ENCODE peak calls at places on chromosome 9, in six cellular contexts. One of them, this sample, is unnamed.

GRCh38 chr9:86939896-86940295 is 7.4 kb downstream of the GAS1 start:
- DNase-seq in IMR-90: no peak
- DNase-seq in body of pancreas: no peak
- DNase-seq in Peyer's patch: no peak
- DNase-seq in heart left ventricle: no peak
- DNase-seq in adrenal gland: no peak
- DNase-seq in this sample: no peak

GRCh38 chr9:81320909-81321482 is 368.4 kb downstream of the TLE1 start:
- DNase-seq in heart left ventricle: no peak
- DNase-seq in IMR-90: no peak
- DNase-seq in body of pancreas: no peak
- DNase-seq in Peyer's patch: no peak
- DNase-seq in adrenal gland: no peak
- DNase-seq in this sample: no peak

GRCh38 chr9:110828148-110828730 is 159.6 kb downstream of the MUSK start:
- DNase-seq in Peyer's patch: no peak
- DNase-seq in IMR-90: peak; percentile 75
- DNase-seq in adrenal gland: no peak
- DNase-seq in heart left ventricle: peak; percentile 53
- DNase-seq in body of pancreas: peak; percentile 27
- DNase-seq in this sample: peak; percentile 58

GRCh38 chr9:38228331-38229122 is 159.5 kb upstream of the SHB start:
- DNase-seq in heart left ventricle: no peak
- DNase-seq in Peyer's patch: no peak
- DNase-seq in body of pancreas: no peak
- DNase-seq in adrenal gland: no peak
- DNase-seq in IMR-90: no peak
- DNase-seq in this sample: peak; percentile 26

GRCh38 chr9:89874351-89875321 is 269.8 kb downstream of the GADD45G start:
- DNase-seq in body of pancreas: no peak
- DNase-seq in Peyer's patch: peak; percentile 45
- DNase-seq in adrenal gland: peak; percentile 78
- DNase-seq in IMR-90: no peak
- DNase-seq in heart left ventricle: peak; percentile 33
- DNase-seq in this sample: peak; percentile 85

GRCh38 chr9:81125446-81126092 is 563.8 kb downstream of the TLE1 start:
- DNase-seq in IMR-90: peak; percentile 53
- DNase-seq in body of pancreas: no peak
- DNase-seq in Peyer's patch: no peak
- DNase-seq in heart left ventricle: no peak
- DNase-seq in adrenal gland: no peak
- DNase-seq in this sample: no peak

GRCh38 chr9:127361561-127361960 is 35.4 kb upstream of the SLC2A8 start:
- DNase-seq in adrenal gland: peak; percentile 41
- DNase-seq in IMR-90: no peak
- DNase-seq in heart left ventricle: no peak
- DNase-seq in Peyer's patch: peak; percentile 47
- DNase-seq in body of pancreas: no peak
- DNase-seq in this sample: no peak

GRCh38 chr9:38371495-38371894 is 21.0 kb upstream of the ALDH1B1 start:
- DNase-seq in body of pancreas: peak; percentile 70
- DNase-seq in adrenal gland: peak; percentile 63
- DNase-seq in heart left ventricle: no peak
- DNase-seq in IMR-90: peak; percentile 27
- DNase-seq in Peyer's patch: peak; percentile 66
- DNase-seq in this sample: peak; percentile 37

GRCh38 chr9:110538621-110539020 is 40.9 kb downstream of the SVEP1 start:
- DNase-seq in body of pancreas: no peak
- DNase-seq in heart left ventricle: no peak
- DNase-seq in IMR-90: peak; percentile 5
- DNase-seq in adrenal gland: no peak
- DNase-seq in Peyer's patch: no peak
- DNase-seq in this sample: no peak

GRCh38 chr9:438961-439768 is 224.5 kb downstream of the DOCK8 start:
- DNase-seq in body of pancreas: no peak
- DNase-seq in heart left ventricle: no peak
- DNase-seq in adrenal gland: peak; percentile 54
- DNase-seq in Peyer's patch: no peak
- DNase-seq in IMR-90: no peak
- DNase-seq in this sample: peak; percentile 29

GRCh38 chr9:112248722-112249121 is 73.6 kb upstream of the SUSD1 start:
- DNase-seq in IMR-90: peak; percentile 51
- DNase-seq in body of pancreas: no peak
- DNase-seq in heart left ventricle: no peak
- DNase-seq in adrenal gland: no peak
- DNase-seq in Peyer's patch: no peak
- DNase-seq in this sample: no peak

GRCh38 chr9:114643001-114643400 is 14.6 kb downstream of the TEX53 start:
- DNase-seq in body of pancreas: no peak
- DNase-seq in adrenal gland: no peak
- DNase-seq in Peyer's patch: peak; percentile 31
- DNase-seq in IMR-90: no peak
- DNase-seq in heart left ventricle: no peak
- DNase-seq in this sample: no peak

GRCh38 chr9:98087420-98088354 is 31.2 kb downstream of the NANS start:
- DNase-seq in IMR-90: peak; percentile 20
- DNase-seq in Peyer's patch: peak; percentile 64
- DNase-seq in heart left ventricle: peak; percentile 39
- DNase-seq in body of pancreas: peak; percentile 33
- DNase-seq in adrenal gland: peak; percentile 64
- DNase-seq in this sample: no peak

GRCh38 chr9:70049672-70050271 is 6.1 kb downstream of the MAMDC2 start:
- DNase-seq in body of pancreas: peak; percentile 68
- DNase-seq in IMR-90: peak; percentile 55
- DNase-seq in adrenal gland: peak; percentile 86
- DNase-seq in Peyer's patch: peak; percentile 78
- DNase-seq in heart left ventricle: peak; percentile 78
- DNase-seq in this sample: peak; percentile 89

GRCh38 chr9:89750117-89750551 is 145.3 kb downstream of the GADD45G start:
- DNase-seq in body of pancreas: no peak
- DNase-seq in heart left ventricle: peak; percentile 59
- DNase-seq in Peyer's patch: peak; percentile 43
- DNase-seq in adrenal gland: no peak
- DNase-seq in IMR-90: no peak
- DNase-seq in this sample: no peak

GRCh38 chr9:123028973-123029372 is 4.5 kb upstream of the GPR21 start:
- DNase-seq in IMR-90: no peak
- DNase-seq in body of pancreas: no peak
- DNase-seq in adrenal gland: no peak
- DNase-seq in Peyer's patch: no peak
- DNase-seq in heart left ventricle: no peak
- DNase-seq in this sample: no peak

GRCh38 chr9:38109601-38110000 is 40.6 kb upstream of the SHB start:
- DNase-seq in Peyer's patch: no peak
- DNase-seq in body of pancreas: no peak
- DNase-seq in adrenal gland: peak; percentile 42
- DNase-seq in heart left ventricle: no peak
- DNase-seq in IMR-90: no peak
- DNase-seq in this sample: peak; percentile 37

GRCh38 chr9:83220737-83221136 is 157.8 kb upstream of the RASEF start:
- DNase-seq in Peyer's patch: no peak
- DNase-seq in body of pancreas: peak; percentile 75
- DNase-seq in heart left ventricle: no peak
- DNase-seq in IMR-90: peak; percentile 29
- DNase-seq in adrenal gland: no peak
- DNase-seq in this sample: no peak

GRCh38 chr9:79569814-79570448 is 1.8 kb upstream of the TLE4 start:
- DNase-seq in heart left ventricle: no peak
- DNase-seq in adrenal gland: no peak
- DNase-seq in Peyer's patch: no peak
- DNase-seq in IMR-90: peak; percentile 18
- DNase-seq in body of pancreas: no peak
- DNase-seq in this sample: no peak

GRCh38 chr9:129270205-129270604 is 92.1 kb upstream of the IER5L start:
- DNase-seq in body of pancreas: no peak
- DNase-seq in Peyer's patch: peak; percentile 79
- DNase-seq in IMR-90: no peak
- DNase-seq in adrenal gland: no peak
- DNase-seq in heart left ventricle: no peak
- DNase-seq in this sample: no peak

GRCh38 chr9:12972608-12973589 is 198.1 kb downstream of the LURAP1L start:
- DNase-seq in Peyer's patch: no peak
- DNase-seq in body of pancreas: peak; percentile 18
- DNase-seq in heart left ventricle: no peak
- DNase-seq in adrenal gland: no peak
- DNase-seq in IMR-90: no peak
- DNase-seq in this sample: no peak

GRCh38 chr9:16708638-16709435 is 161.6 kb downstream of the BNC2 start:
- DNase-seq in body of pancreas: no peak
- DNase-seq in heart left ventricle: no peak
- DNase-seq in Peyer's patch: no peak
- DNase-seq in IMR-90: peak; percentile 74
- DNase-seq in adrenal gland: no peak
- DNase-seq in this sample: no peak

GRCh38 chr9:127149463-127150390 is 27.3 kb upstream of the ANGPTL2 start:
- DNase-seq in body of pancreas: no peak
- DNase-seq in IMR-90: no peak
- DNase-seq in heart left ventricle: no peak
- DNase-seq in Peyer's patch: no peak
- DNase-seq in adrenal gland: peak; percentile 29
- DNase-seq in this sample: no peak

GRCh38 chr9:98980291-98980690 is 36.6 kb downstream of the COL15A1 start:
- DNase-seq in body of pancreas: no peak
- DNase-seq in adrenal gland: no peak
- DNase-seq in heart left ventricle: no peak
- DNase-seq in IMR-90: no peak
- DNase-seq in Peyer's patch: no peak
- DNase-seq in this sample: no peak

GRCh38 chr9:138103111-138103823 is 225.7 kb downstream of the CACNA1B start:
- DNase-seq in adrenal gland: peak; percentile 24
- DNase-seq in Peyer's patch: peak; percentile 3
- DNase-seq in IMR-90: no peak
- DNase-seq in heart left ventricle: no peak
- DNase-seq in body of pancreas: no peak
- DNase-seq in this sample: no peak

GRCh38 chr9:138103824-138104206 is 226.2 kb downstream of the CACNA1B start:
- DNase-seq in adrenal gland: peak; percentile 28
- DNase-seq in IMR-90: no peak
- DNase-seq in body of pancreas: no peak
- DNase-seq in heart left ventricle: no peak
- DNase-seq in Peyer's patch: peak; percentile 22
- DNase-seq in this sample: no peak

GRCh38 chr9:138104251-138105122 is 226.9 kb downstream of the CACNA1B start:
- DNase-seq in body of pancreas: no peak
- DNase-seq in Peyer's patch: peak; percentile 14
- DNase-seq in adrenal gland: peak; percentile 38
- DNase-seq in IMR-90: no peak
- DNase-seq in heart left ventricle: no peak
- DNase-seq in this sample: no peak

GRCh38 chr9:138105123-138105415 is 227.5 kb downstream of the CACNA1B start:
- DNase-seq in body of pancreas: no peak
- DNase-seq in Peyer's patch: peak; percentile 1
- DNase-seq in heart left ventricle: no peak
- DNase-seq in adrenal gland: no peak
- DNase-seq in IMR-90: no peak
- DNase-seq in this sample: no peak

DNA sequence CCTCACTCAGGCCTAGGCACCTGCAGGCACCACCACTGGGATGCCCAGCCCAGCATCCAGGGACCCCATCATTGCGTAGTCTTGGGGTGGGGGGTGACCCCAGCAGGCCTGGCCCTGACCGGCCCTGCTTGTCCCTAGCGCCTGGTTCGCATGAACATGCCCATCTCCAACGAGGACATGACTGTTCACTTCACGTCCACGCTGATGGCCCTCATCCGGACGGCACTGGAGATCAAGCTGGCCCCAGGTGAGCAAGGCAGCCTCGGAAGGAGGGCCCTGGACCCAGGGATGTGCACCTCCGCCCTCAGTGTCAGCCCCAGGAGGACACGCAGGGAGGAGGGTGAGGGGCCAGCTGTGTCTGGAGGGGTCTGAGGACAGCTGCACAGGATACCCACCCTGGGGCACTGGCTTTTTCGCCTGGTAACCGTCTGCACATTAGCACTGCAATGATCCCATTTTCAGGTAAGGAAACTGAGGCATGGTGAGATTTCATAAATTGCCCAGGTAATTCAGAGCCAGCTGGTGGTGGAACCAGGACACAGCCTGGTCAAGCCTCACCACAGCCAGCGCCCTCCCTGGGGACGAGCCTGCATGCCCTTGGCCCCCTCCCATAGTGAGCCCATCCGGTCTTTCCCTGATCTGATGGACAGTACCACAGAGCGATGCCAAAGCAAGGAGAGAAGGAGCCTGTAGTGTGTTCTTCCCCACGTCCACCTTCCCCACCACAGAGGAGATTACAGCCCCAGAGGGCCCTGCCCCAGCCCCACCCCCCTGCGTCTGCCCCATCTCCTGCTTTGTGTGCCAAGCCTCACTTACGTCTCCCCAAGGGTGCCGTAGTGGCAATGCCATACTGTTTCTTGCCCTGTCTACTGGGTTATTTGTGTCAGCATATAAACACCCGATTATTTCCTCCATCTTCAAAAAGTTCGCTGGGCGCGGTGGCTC is 228.3 kb downstream of the CACNA1B start:
- DNase-seq in IMR-90: no peak
- DNase-seq in adrenal gland: peak; percentile 39
- DNase-seq in heart left ventricle: no peak
- DNase-seq in Peyer's patch: no peak
- DNase-seq in body of pancreas: no peak
- DNase-seq in this sample: peak; percentile 80
- TF ChIP-seq POLR2A in IMR-90: no peak
- TF ChIP-seq POLR2A in adrenal gland: no peak
- TF ChIP-seq POLR2A in heart left ventricle: no peak
- TF ChIP-seq POLR2A in Peyer's patch: no peak
- TF ChIP-seq POLR2A in body of pancreas: no peak
- TF ChIP-seq POLR2A in this sample: no peak

GRCh38 chr9:91223000-91223399 is 138.7 kb downstream of the AUH start:
- DNase-seq in adrenal gland: no peak
- DNase-seq in IMR-90: no peak
- DNase-seq in body of pancreas: no peak
- DNase-seq in Peyer's patch: no peak
- DNase-seq in heart left ventricle: no peak
- DNase-seq in this sample: no peak
- H3K4me3 ChIP-seq in adrenal gland: no peak overlapping the region
- H3K4me3 ChIP-seq in IMR-90: no peak overlapping the region
- H3K4me3 ChIP-seq in body of pancreas: no peak overlapping the region
- H3K4me3 ChIP-seq in Peyer's patch: no peak overlapping the region
- H3K4me3 ChIP-seq in heart left ventricle: no peak overlapping the region
- H3K4me3 ChIP-seq in this sample: no peak overlapping the region

GRCh38 chr9:105244996-105245719 is 707 bp downstream of the SLC44A1 start:
- DNase-seq in Peyer's patch: peak; percentile 85
- DNase-seq in IMR-90: no peak
- DNase-seq in adrenal gland: peak; percentile 72
- DNase-seq in heart left ventricle: peak; percentile 34
- DNase-seq in body of pancreas: peak; percentile 88
- DNase-seq in this sample: peak; percentile 88
- TF ChIP-seq CTCF in Peyer's patch: peak; percentile 71
- TF ChIP-seq CTCF in IMR-90: no peak
- TF ChIP-seq CTCF in adrenal gland: peak; percentile 16
- TF ChIP-seq CTCF in heart left ventricle: no peak
- TF ChIP-seq CTCF in body of pancreas: peak; percentile 74
- TF ChIP-seq CTCF in this sample: no peak

DNA sequence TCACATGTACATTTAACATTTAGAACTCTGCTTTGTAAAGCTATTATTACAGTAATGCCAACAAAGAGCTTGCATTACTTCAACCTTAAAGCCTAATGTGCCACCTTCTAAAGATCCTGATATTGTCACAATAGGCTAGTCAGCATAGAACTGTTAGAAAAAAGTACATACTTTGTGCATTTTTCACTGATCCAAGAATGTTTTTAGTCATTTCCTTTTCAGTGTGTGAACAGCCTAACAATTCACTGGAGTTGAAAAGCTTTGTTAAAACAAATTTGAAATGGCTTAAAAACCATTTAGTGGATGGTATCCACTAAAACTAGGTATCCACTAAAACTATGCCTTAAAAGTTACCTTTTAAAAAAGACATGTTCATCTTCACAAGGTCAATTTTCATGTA is 4.5 kb downstream of the RPS6 start:
- DNase-seq in body of pancreas: no peak
- DNase-seq in IMR-90: peak; percentile 58
- DNase-seq in adrenal gland: no peak
- DNase-seq in heart left ventricle: no peak
- DNase-seq in Peyer's patch: no peak
- DNase-seq in this sample: no peak
- TF ChIP-seq POLR2A in body of pancreas: no peak
- TF ChIP-seq POLR2A in IMR-90: no peak
- TF ChIP-seq POLR2A in adrenal gland: no peak
- TF ChIP-seq POLR2A in heart left ventricle: no peak
- TF ChIP-seq POLR2A in Peyer's patch: no peak
- TF ChIP-seq POLR2A in this sample: no peak